ENCODE peak calls at places on chromosomes 4 and X, in nine cellular contexts. Z is CD8-positive, alpha-beta T cell; A is A549; M is brain microvascular endothelial cell; R is upper lobe of right lung; K is foreskin fibroblast; G is activated B cell treated with CpG ODN at 0.5 μM for 24 hours; I is fibroblast of mammary gland; C is cardiac fibroblast. W is an unnamed sample.

GRCh38 chr4:142365386-142365785 is 480.7 kb downstream of the INPP4B start:
- DNase-seq in K (no peak), M (no peak), A (no peak), G (no peak), C (no peak), I (no peak), Z (no peak), R (no peak), W (no peak)

GRCh38 chr4:123025398-123025797 is 103.0 kb upstream of the NUDT6 start:
- DNase-seq in G (no peak), R (no peak), I (no peak), A (no peak), C (no peak), M (no peak), Z (no peak), K (no peak), W (no peak)

GRCh38 chrX:13938053-13938765 is 91.5 kb downstream of the GEMIN8 start:
- DNase-seq in M (no peak), R (peak; percentile 72), K (no peak), G (peak; percentile 16), I (no peak), A (peak; percentile 0), C (no peak), Z (no peak), W (peak; percentile 70)

GRCh38 chr4:6688879-6689505 is 4.7 kb upstream of the S100P start:
- DNase-seq in Z (peak; percentile 86), I (peak; percentile 89), A (peak; percentile 82), C (peak; percentile 90), K (peak; percentile 73), R (no peak), M (peak; percentile 96), G (no peak), W (no peak)

GRCh38 chr4:152577708-152578421 is 42.0 kb upstream of the FBXW7 start:
- DNase-seq in A (no peak), Z (no peak), K (no peak), M (no peak), C (no peak), I (no peak), G (no peak), R (no peak), W (no peak)

GRCh38 chr4:90163872-90164271 is 36.7 kb downstream of the CCSER1 start:
- DNase-seq in G (no peak), K (no peak), R (no peak), M (no peak), A (no peak), C (no peak), Z (no peak), I (no peak), W (no peak)

GRCh38 chr4:78749258-78749971 is 26.7 kb upstream of the BMP2K start:
- DNase-seq in K (no peak), Z (no peak), I (no peak), C (peak; percentile 39), A (no peak), R (no peak), M (no peak), G (no peak), W (no peak)

GRCh38 chr4:169658970-169659735 is 38.8 kb downstream of the CLCN3 start:
- DNase-seq in A (no peak), Z (no peak), C (no peak), K (no peak), R (no peak), M (peak; percentile 1), G (no peak), I (no peak), W (no peak)

GRCh38 chr4:123939621-123940020 is 543.0 kb downstream of the SPRY1 start:
- DNase-seq in Z (no peak), C (peak; percentile 81), G (no peak), I (peak; percentile 90), M (peak; percentile 81), A (no peak), R (no peak), K (peak; percentile 68), W (no peak)

GRCh38 chr4:168917150-168917779 is 92.8 kb downstream of the CBR4 start:
- DNase-seq in I (peak; percentile 71), A (peak; percentile 48), M (peak; percentile 24), G (no peak), R (no peak), K (peak; percentile 26), Z (no peak), C (peak; percentile 79), W (no peak)

GRCh38 chr4:42578187-42578586 is 78.7 kb downstream of the ATP8A1 start:
- DNase-seq in A (no peak), M (no peak), Z (no peak), C (no peak), I (no peak), R (no peak), G (no peak), K (no peak), W (no peak)
- TF ChIP-seq CTCF in A (no peak), M (no peak), Z (no peak), C (no peak), I (peak; percentile 0), R (no peak), G (no peak), K (no peak), W (no peak)

DNA sequence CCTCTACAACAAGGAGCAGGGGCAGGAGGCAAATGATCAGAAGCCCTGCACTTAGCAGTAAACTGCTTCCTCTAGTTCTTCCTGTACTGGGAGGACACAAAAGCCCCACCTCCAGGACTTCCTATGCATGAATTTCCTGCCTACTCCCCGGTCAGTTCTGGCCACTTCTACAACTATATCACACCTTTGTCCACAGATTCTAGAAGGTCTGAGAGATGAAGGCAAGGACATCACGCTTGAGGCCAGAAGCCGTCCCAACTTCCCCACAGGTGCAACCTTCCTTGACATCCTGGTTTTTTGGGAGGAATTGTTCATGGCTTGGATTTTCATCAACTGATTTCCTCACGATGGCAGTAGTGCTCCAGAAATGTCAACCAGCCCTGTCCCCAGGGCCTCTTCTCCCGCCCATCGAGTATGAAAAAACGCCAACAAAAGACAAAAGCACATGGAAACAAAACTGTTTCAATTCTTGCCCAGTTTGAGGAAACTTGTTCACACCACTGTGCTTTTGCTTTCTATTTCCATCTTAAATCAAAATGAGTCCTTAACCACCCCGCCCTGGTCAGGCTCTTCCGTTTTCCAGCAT is 206.5 kb upstream of the STK26 start:
- DNase-seq in A (peak; percentile 58), I (peak; percentile 75), G (peak; percentile 26), R (no peak), M (peak; percentile 65), K (peak; percentile 30), C (no peak), Z (peak; percentile 86), W (no peak)
- TF ChIP-seq CTCF in A (peak; percentile 32), I (peak; percentile 26), G (no peak), R (peak; percentile 34), M (peak; percentile 52), K (peak; percentile 2), C (no peak), Z (peak; percentile 20), W (no peak)

GRCh38 chr4:242121-242848 is 63.0 kb downstream of the ZNF732 start:
- DNase-seq in M (peak; percentile 46), I (peak; percentile 52), G (peak; percentile 44), R (peak; percentile 69), A (peak; percentile 55), K (peak; percentile 6), Z (peak; percentile 81), C (peak; percentile 53), W (no peak)
- TF ChIP-seq CTCF in M (peak; percentile 62), I (peak; percentile 46), G (no peak), R (peak; percentile 93), A (no peak), K (peak; percentile 26), Z (peak; percentile 78), C (peak; percentile 70), W (peak; percentile 68)

DNA sequence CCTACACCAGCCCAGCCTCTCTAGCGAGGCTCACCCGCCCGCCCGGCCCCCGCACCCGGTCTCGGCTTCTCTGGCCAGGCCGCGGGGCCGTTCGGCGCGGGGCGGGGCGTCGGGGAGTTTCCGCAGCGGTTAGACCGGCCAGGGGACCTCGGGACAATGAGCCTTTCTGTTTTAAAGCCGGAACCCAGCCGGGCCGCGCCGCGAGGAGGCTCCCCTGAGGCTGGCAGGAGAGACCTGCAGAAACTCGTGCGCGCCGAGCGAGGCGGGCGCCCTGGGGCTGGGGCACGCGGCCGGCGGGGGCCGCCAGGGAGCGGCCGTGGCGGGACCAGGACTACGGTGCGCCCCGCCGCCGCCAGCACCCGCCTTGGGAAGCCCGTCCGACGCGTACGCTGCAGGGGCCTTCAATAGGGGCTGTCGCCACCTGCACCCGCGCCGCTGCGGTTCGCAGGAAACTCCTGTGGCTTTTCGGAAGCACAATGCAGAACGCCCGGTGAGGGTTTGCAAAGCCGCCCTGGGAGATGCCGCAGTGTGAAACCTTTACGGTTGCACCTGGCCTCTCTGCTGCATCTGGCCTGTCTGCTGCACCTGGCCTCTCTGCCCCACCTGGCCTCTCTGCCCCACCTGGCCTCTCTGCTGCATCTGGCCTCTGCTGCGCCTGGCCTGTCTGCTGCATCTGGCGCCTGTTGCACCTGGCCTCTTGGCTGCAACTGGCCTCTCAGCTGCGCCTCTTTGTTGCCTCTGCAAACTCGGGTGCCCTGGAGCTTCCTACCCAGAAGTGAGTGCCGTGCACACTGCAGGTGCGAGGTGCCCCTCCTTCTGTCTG is 63.9 kb downstream of the TRAPPC11 start:
- DNase-seq in C (peak; percentile 12), R (peak; percentile 84), Z (peak; percentile 73), K (peak; percentile 11), A (peak; percentile 20), G (peak; percentile 34), M (peak; percentile 17), I (peak; percentile 4), W (peak; percentile 77)
- TF ChIP-seq CTCF in C (no peak), R (no peak), Z (no peak), K (no peak), A (no peak), G (no peak), M (no peak), I (no peak), W (no peak)

DNA sequence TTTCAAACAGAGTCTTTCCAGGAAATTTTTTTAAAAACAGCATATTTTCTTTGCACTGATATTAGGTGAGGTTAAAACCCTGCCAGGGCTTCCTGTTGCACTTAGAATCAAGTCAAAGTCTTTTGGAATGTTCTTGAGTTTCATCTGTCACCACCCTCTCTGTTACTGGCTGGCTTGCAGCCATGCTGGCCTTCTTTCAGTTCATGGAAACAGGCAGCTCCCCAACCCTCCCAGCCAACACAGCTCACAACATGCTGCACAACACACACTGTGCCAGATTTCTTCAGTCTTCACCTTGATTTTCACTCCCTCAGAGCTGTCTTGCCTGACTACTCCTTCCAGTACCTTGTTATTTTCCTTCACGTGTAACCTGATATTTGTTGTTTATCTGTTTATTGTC is 129.5 kb downstream of the KCNIP4 start:
- DNase-seq in A (no peak), Z (no peak), C (peak; percentile 78), G (no peak), K (no peak), I (peak; percentile 33), M (no peak), R (no peak), W (no peak)
- TF ChIP-seq CTCF in A (no peak), Z (no peak), C (no peak), G (no peak), K (no peak), I (no peak), M (no peak), R (no peak), W (no peak)

DNA sequence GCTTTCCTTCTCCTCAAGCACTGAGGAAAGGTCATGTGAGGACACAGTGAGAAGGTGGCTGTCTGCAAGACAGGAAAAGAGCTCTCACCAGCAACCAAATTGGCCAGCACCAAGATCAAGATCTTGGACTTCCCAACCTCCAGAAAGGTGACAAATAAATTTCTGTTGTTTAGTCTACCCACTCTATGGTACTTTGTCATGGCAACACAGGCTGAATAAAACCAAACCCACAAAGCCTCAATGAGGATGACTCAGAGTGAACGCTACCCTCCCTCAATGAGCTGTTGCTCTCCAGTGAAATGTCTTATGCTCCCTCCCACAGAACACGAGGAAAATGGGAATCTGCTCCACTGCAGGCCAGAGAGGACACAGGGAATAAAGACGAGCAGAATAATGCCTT is 244.1 kb downstream of the RAB28 start:
- DNase-seq in M (peak; percentile 43), A (no peak), R (no peak), G (no peak), Z (no peak), I (peak; percentile 45), C (no peak), K (no peak), W (no peak)
- TF ChIP-seq CTCF in M (no peak), A (no peak), R (no peak), G (no peak), Z (no peak), I (no peak), C (no peak), K (no peak), W (no peak)